ENCODE peak calls at places on chromosomes 3 and 15, in six cellular contexts. One of them, this sample, is unnamed.

GRCh38 chr15:63752075-63752684 is 81.6 kb downstream of the HERC1 start:
- DNase-seq in testis: peak; percentile 53
- DNase-seq in brain microvascular endothelial cell: peak; percentile 67
- DNase-seq in spleen: no peak
- DNase-seq in HepG2: peak; percentile 61
- DNase-seq in ovary: no peak
- DNase-seq in this sample: peak; percentile 39

GRCh38 chr15:95644476-95644875 is 686.0 kb upstream of the NR2F2 start:
- DNase-seq in testis: no peak
- DNase-seq in brain microvascular endothelial cell: no peak
- DNase-seq in spleen: no peak
- DNase-seq in HepG2: no peak
- DNase-seq in ovary: no peak
- DNase-seq in this sample: no peak

GRCh38 chr3:117486709-117487394 is 777.3 kb downstream of the TUSC7 start:
- DNase-seq in testis: no peak
- DNase-seq in brain microvascular endothelial cell: no peak
- DNase-seq in spleen: no peak
- DNase-seq in HepG2: no peak
- DNase-seq in ovary: no peak
- DNase-seq in this sample: no peak

GRCh38 chr3:126389112-126389791 is 5.5 kb upstream of the CFAP100 start:
- DNase-seq in testis: peak; percentile 96
- DNase-seq in brain microvascular endothelial cell: peak; percentile 60
- DNase-seq in spleen: peak; percentile 93
- DNase-seq in HepG2: peak; percentile 93
- DNase-seq in ovary: peak; percentile 92
- DNase-seq in this sample: peak; percentile 56

GRCh38 chr15:39511000-39511914 is 69.6 kb upstream of the THBS1 start:
- DNase-seq in testis: peak; percentile 26
- DNase-seq in brain microvascular endothelial cell: peak; percentile 85
- DNase-seq in spleen: no peak
- DNase-seq in HepG2: no peak
- DNase-seq in ovary: peak; percentile 63
- DNase-seq in this sample: no peak

GRCh38 chr15:40322531-40323238 is 807 bp upstream of the INAFM2 start:
- DNase-seq in testis: peak; percentile 28
- DNase-seq in brain microvascular endothelial cell: no peak
- DNase-seq in spleen: no peak
- DNase-seq in HepG2: peak; percentile 53
- DNase-seq in ovary: peak; percentile 65
- DNase-seq in this sample: no peak

GRCh38 chr3:71309342-71309741 is 274.2 kb downstream of the FOXP1 start:
- DNase-seq in testis: no peak
- DNase-seq in brain microvascular endothelial cell: no peak
- DNase-seq in spleen: no peak
- DNase-seq in HepG2: no peak
- DNase-seq in ovary: no peak
- DNase-seq in this sample: no peak

GRCh38 chr3:153130312-153130977 is 31.6 kb upstream of the RAP2B start:
- DNase-seq in testis: no peak
- DNase-seq in brain microvascular endothelial cell: peak; percentile 40
- DNase-seq in spleen: no peak
- DNase-seq in HepG2: no peak
- DNase-seq in ovary: no peak
- DNase-seq in this sample: no peak

GRCh38 chr3:69370156-69370944 is 15.5 kb downstream of the FRMD4B start:
- DNase-seq in testis: peak; percentile 33
- DNase-seq in brain microvascular endothelial cell: no peak
- DNase-seq in spleen: peak; percentile 95
- DNase-seq in HepG2: no peak
- DNase-seq in ovary: peak; percentile 42
- DNase-seq in this sample: no peak

GRCh38 chr3:45987368-45988099 is 8.1 kb downstream of the FYCO1 start:
- DNase-seq in testis: peak; percentile 61
- DNase-seq in brain microvascular endothelial cell: no peak
- DNase-seq in spleen: no peak
- DNase-seq in HepG2: peak; percentile 16
- DNase-seq in ovary: peak; percentile 79
- DNase-seq in this sample: no peak

GRCh38 chr3:196207159-196207832 is 3.9 kb downstream of the ZDHHC19 start:
- DNase-seq in testis: no peak
- DNase-seq in brain microvascular endothelial cell: no peak
- DNase-seq in spleen: peak; percentile 91
- DNase-seq in HepG2: no peak
- DNase-seq in ovary: peak; percentile 75
- DNase-seq in this sample: no peak

GRCh38 chr3:125150525-125151436 is 61.8 kb downstream of the SLC12A8 start:
- DNase-seq in testis: peak; percentile 72
- DNase-seq in brain microvascular endothelial cell: peak; percentile 60
- DNase-seq in spleen: no peak
- DNase-seq in HepG2: peak; percentile 53
- DNase-seq in ovary: no peak
- DNase-seq in this sample: peak; percentile 55

GRCh38 chr3:53493997-53494791 is at the start of gene CACNA1D:
- DNase-seq in testis: peak; percentile 48
- DNase-seq in brain microvascular endothelial cell: no peak
- DNase-seq in spleen: no peak
- DNase-seq in HepG2: no peak
- DNase-seq in ovary: peak; percentile 56
- DNase-seq in this sample: peak; percentile 52

GRCh38 chr15:55774113-55774970 is 31.4 kb upstream of the PRTG start:
- DNase-seq in testis: peak; percentile 62
- DNase-seq in brain microvascular endothelial cell: peak; percentile 44
- DNase-seq in spleen: no peak
- DNase-seq in HepG2: peak; percentile 33
- DNase-seq in ovary: peak; percentile 47
- DNase-seq in this sample: peak; percentile 76

GRCh38 chr3:14300721-14301377 is 101.6 kb upstream of the SLC6A6 start:
- DNase-seq in testis: no peak
- DNase-seq in brain microvascular endothelial cell: no peak
- DNase-seq in spleen: no peak
- DNase-seq in HepG2: no peak
- DNase-seq in ovary: no peak
- DNase-seq in this sample: no peak

GRCh38 chr3:111690242-111690641 is 95.1 kb upstream of the ZBED2 start:
- DNase-seq in testis: no peak
- DNase-seq in brain microvascular endothelial cell: peak; percentile 78
- DNase-seq in spleen: no peak
- DNase-seq in HepG2: no peak
- DNase-seq in ovary: no peak
- DNase-seq in this sample: no peak

GRCh38 chr15:67813104-67813634 is 12.1 kb upstream of the SKOR1 start:
- DNase-seq in testis: no peak
- DNase-seq in brain microvascular endothelial cell: no peak
- DNase-seq in spleen: peak; percentile 40
- DNase-seq in HepG2: no peak
- DNase-seq in ovary: no peak
- DNase-seq in this sample: no peak

GRCh38 chr15:80489030-80489594 is 84.9 kb downstream of the ARNT2 start:
- DNase-seq in testis: peak; percentile 42
- DNase-seq in brain microvascular endothelial cell: peak; percentile 57
- DNase-seq in spleen: no peak
- DNase-seq in HepG2: peak; percentile 24
- DNase-seq in ovary: no peak
- DNase-seq in this sample: no peak

GRCh38 chr15:101295607-101296225 is 668 bp upstream of the SNRPA1 start:
- DNase-seq in testis: no peak
- DNase-seq in brain microvascular endothelial cell: peak; percentile 7
- DNase-seq in spleen: peak; percentile 94
- DNase-seq in HepG2: no peak
- DNase-seq in ovary: no peak
- DNase-seq in this sample: no peak

GRCh38 chr15:48177383-48177874 is 666 bp downstream of the MYEF2 start:
- DNase-seq in testis: peak; percentile 20
- DNase-seq in brain microvascular endothelial cell: peak; percentile 38
- DNase-seq in spleen: no peak
- DNase-seq in HepG2: no peak
- DNase-seq in ovary: no peak
- DNase-seq in this sample: no peak

GRCh38 chr3:132034486-132035464 is at the start of gene CPNE4:
- DNase-seq in testis: peak; percentile 92
- DNase-seq in brain microvascular endothelial cell: peak; percentile 70
- DNase-seq in spleen: peak; percentile 87
- DNase-seq in HepG2: peak; percentile 32
- DNase-seq in ovary: peak; percentile 76
- DNase-seq in this sample: peak; percentile 91

GRCh38 chr3:123818921-123819429 is 65.2 kb downstream of the MYLK start:
- DNase-seq in testis: no peak
- DNase-seq in brain microvascular endothelial cell: peak; percentile 62
- DNase-seq in spleen: no peak
- DNase-seq in HepG2: peak; percentile 77
- DNase-seq in ovary: no peak
- DNase-seq in this sample: no peak

GRCh38 chr3:187717572-187717971 is 15.2 kb upstream of the RTP2 start:
- DNase-seq in testis: no peak
- DNase-seq in brain microvascular endothelial cell: no peak
- DNase-seq in spleen: no peak
- DNase-seq in HepG2: no peak
- DNase-seq in ovary: no peak
- DNase-seq in this sample: no peak

GRCh38 chr15:27382296-27382695 is 411.3 kb downstream of the GABRG3 start:
- DNase-seq in testis: no peak
- DNase-seq in brain microvascular endothelial cell: no peak
- DNase-seq in spleen: no peak
- DNase-seq in HepG2: no peak
- DNase-seq in ovary: no peak
- DNase-seq in this sample: no peak

GRCh38 chr3:16148783-16149182 is 25.7 kb upstream of the GALNT15 start:
- DNase-seq in testis: peak; percentile 86
- DNase-seq in brain microvascular endothelial cell: peak; percentile 92
- DNase-seq in spleen: no peak
- DNase-seq in HepG2: no peak
- DNase-seq in ovary: peak; percentile 86
- DNase-seq in this sample: no peak

GRCh38 chr15:31031471-31032064 is 40.1 kb upstream of the MTMR10 start:
- DNase-seq in testis: no peak
- DNase-seq in brain microvascular endothelial cell: peak; percentile 42
- DNase-seq in spleen: no peak
- DNase-seq in HepG2: no peak
- DNase-seq in ovary: no peak
- DNase-seq in this sample: no peak

GRCh38 chr3:142866841-142867631 is 21.8 kb downstream of the PCOLCE2 start:
- DNase-seq in testis: peak; percentile 21
- DNase-seq in brain microvascular endothelial cell: no peak
- DNase-seq in spleen: no peak
- DNase-seq in HepG2: no peak
- DNase-seq in ovary: no peak
- DNase-seq in this sample: peak; percentile 10

GRCh38 chr3:101950510-101950909 is 101.2 kb downstream of the NFKBIZ start:
- DNase-seq in testis: no peak
- DNase-seq in brain microvascular endothelial cell: peak; percentile 65
- DNase-seq in spleen: no peak
- DNase-seq in HepG2: no peak
- DNase-seq in ovary: no peak
- DNase-seq in this sample: no peak

GRCh38 chr3:106068795-106069194 is 200.0 kb upstream of the CBLB start:
- DNase-seq in testis: no peak
- DNase-seq in brain microvascular endothelial cell: no peak
- DNase-seq in spleen: no peak
- DNase-seq in HepG2: no peak
- DNase-seq in ovary: no peak
- DNase-seq in this sample: no peak

GRCh38 chr15:62124176-62124952 is 40.7 kb downstream of the C2CD4B start:
- DNase-seq in testis: no peak
- DNase-seq in brain microvascular endothelial cell: no peak
- DNase-seq in spleen: no peak
- DNase-seq in HepG2: peak; percentile 49
- DNase-seq in ovary: no peak
- DNase-seq in this sample: no peak

GRCh38 chr15:26298010-26298661 is 435.0 kb upstream of the ATP10A start:
- DNase-seq in testis: peak; percentile 23
- DNase-seq in brain microvascular endothelial cell: no peak
- DNase-seq in spleen: peak; percentile 73
- DNase-seq in HepG2: no peak
- DNase-seq in ovary: no peak
- DNase-seq in this sample: no peak

GRCh38 chr3:96101013-96101412 is 713.4 kb upstream of the EPHA6 start:
- DNase-seq in testis: no peak
- DNase-seq in brain microvascular endothelial cell: no peak
- DNase-seq in spleen: no peak
- DNase-seq in HepG2: no peak
- DNase-seq in ovary: no peak
- DNase-seq in this sample: no peak
- H3K27ac ChIP-seq in testis: no peak overlapping the region
- H3K27ac ChIP-seq in brain microvascular endothelial cell: no peak overlapping the region
- H3K27ac ChIP-seq in spleen: no peak overlapping the region
- H3K27ac ChIP-seq in HepG2: no peak overlapping the region
- H3K27ac ChIP-seq in ovary: no peak overlapping the region
- H3K27ac ChIP-seq in this sample: no peak overlapping the region

GRCh38 chr3:72458365-72458764 is 389.9 kb downstream of the SHQ1 start:
- DNase-seq in testis: no peak
- DNase-seq in brain microvascular endothelial cell: no peak
- DNase-seq in spleen: no peak
- DNase-seq in HepG2: no peak
- DNase-seq in ovary: no peak
- DNase-seq in this sample: no peak
- H3K27ac ChIP-seq in testis: no peak overlapping the region
- H3K27ac ChIP-seq in brain microvascular endothelial cell: no peak overlapping the region
- H3K27ac ChIP-seq in spleen: no peak overlapping the region
- H3K27ac ChIP-seq in HepG2: no peak overlapping the region
- H3K27ac ChIP-seq in ovary: no peak overlapping the region
- H3K27ac ChIP-seq in this sample: no peak overlapping the region

GRCh38 chr15:49242820-49243219 is 72.8 kb downstream of the GALK2 start:
- DNase-seq in testis: peak; percentile 25
- DNase-seq in brain microvascular endothelial cell: peak; percentile 80
- DNase-seq in spleen: no peak
- DNase-seq in HepG2: no peak
- DNase-seq in ovary: no peak
- DNase-seq in this sample: no peak

GRCh38 chr15:49247556-49248102 is 77.6 kb downstream of the GALK2 start:
- DNase-seq in testis: no peak
- DNase-seq in brain microvascular endothelial cell: no peak
- DNase-seq in spleen: no peak
- DNase-seq in HepG2: no peak
- DNase-seq in ovary: no peak
- DNase-seq in this sample: no peak
- H3K27ac ChIP-seq in testis: no peak overlapping the region
- H3K27ac ChIP-seq in brain microvascular endothelial cell: no peak overlapping the region
- H3K27ac ChIP-seq in spleen: no peak overlapping the region
- H3K27ac ChIP-seq in HepG2: no peak overlapping the region
- H3K27ac ChIP-seq in ovary: no peak overlapping the region
- H3K27ac ChIP-seq in this sample: no peak overlapping the region

DNA sequence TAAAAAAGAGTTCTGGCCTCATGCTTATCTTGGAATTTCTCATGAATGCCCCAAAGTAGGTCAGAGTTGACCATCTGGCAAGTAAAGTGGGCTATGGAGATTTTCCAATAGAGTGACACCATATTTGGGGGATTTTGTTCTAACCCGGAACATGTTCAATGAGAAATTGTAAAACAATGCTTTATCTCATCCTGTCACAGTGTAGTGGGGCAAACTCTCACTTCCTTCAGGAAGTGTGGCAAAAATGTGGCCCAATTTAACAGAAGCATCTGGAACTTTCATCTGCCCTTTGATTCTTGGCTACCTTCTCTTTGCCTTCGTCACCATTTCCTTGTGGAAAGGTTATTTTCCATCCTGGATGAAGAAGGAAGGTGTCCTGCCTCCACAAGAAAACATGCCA is 70.8 kb downstream of the ADAMTS9 start:
- DNase-seq in testis: no peak
- DNase-seq in brain microvascular endothelial cell: no peak
- DNase-seq in spleen: no peak
- DNase-seq in HepG2: no peak
- DNase-seq in ovary: no peak
- DNase-seq in this sample: no peak
- H3K27ac ChIP-seq in testis: no peak overlapping the region
- H3K27ac ChIP-seq in brain microvascular endothelial cell: no peak overlapping the region
- H3K27ac ChIP-seq in spleen: no peak overlapping the region
- H3K27ac ChIP-seq in HepG2: no peak overlapping the region
- H3K27ac ChIP-seq in ovary: no peak overlapping the region
- H3K27ac ChIP-seq in this sample: no peak overlapping the region

This sample was measured in WERI-Rb-1.